ENCODE peak calls at places on chromosomes 3 and 15, in four cellular contexts. One of them, this sample, is unnamed. For H3K9me3, the result is how much of the 10 kb centered on the place peaks cover.

GRCh38 chr15:50256188-50257041 is 9.1 kb downstream of the HDC start:
- DNase-seq in fibroblast of lung: peak
- DNase-seq in lung: peak
- DNase-seq in AG04450: peak
- DNase-seq in this sample: peak

GRCh38 chr15:90598053-90598577 is 68.4 kb downstream of the CRTC3 start:
- DNase-seq in AG04450: no peak
- DNase-seq in fibroblast of lung: no peak
- DNase-seq in lung: peak
- DNase-seq in this sample: no peak

GRCh38 chr15:64455951-64456350 is 4.4 kb upstream of the ZNF609 start:
- DNase-seq in fibroblast of lung: no peak
- DNase-seq in lung: peak
- DNase-seq in AG04450: no peak
- DNase-seq in this sample: no peak

GRCh38 chr3:138435840-138436239 is 1.4 kb downstream of the ESYT3 start:
- DNase-seq in lung: no peak
- DNase-seq in AG04450: no peak
- DNase-seq in fibroblast of lung: no peak
- DNase-seq in this sample: no peak

GRCh38 chr15:93948728-93949127 is 282.6 kb upstream of the MCTP2 start:
- DNase-seq in AG04450: no peak
- DNase-seq in lung: no peak
- DNase-seq in fibroblast of lung: no peak
- DNase-seq in this sample: no peak

GRCh38 chr3:15979490-15979889 is 181.7 kb upstream of the ANKRD28 start:
- DNase-seq in fibroblast of lung: peak
- DNase-seq in lung: no peak
- DNase-seq in AG04450: no peak
- DNase-seq in this sample: no peak

GRCh38 chr3:158918451-158918850 is 116.6 kb downstream of the MFSD1 start:
- DNase-seq in AG04450: no peak
- DNase-seq in lung: no peak
- DNase-seq in fibroblast of lung: peak
- DNase-seq in this sample: no peak

GRCh38 chr15:68409736-68410370 is 22.1 kb downstream of the ITGA11 start:
- DNase-seq in fibroblast of lung: no peak
- DNase-seq in AG04450: no peak
- DNase-seq in lung: no peak
- DNase-seq in this sample: no peak

GRCh38 chr15:77584201-77584600 is 48.5 kb downstream of the LINGO1 start:
- DNase-seq in AG04450: no peak
- DNase-seq in fibroblast of lung: no peak
- DNase-seq in lung: no peak
- DNase-seq in this sample: no peak

GRCh38 chr3:65963787-65964707 is 74.7 kb downstream of the MAGI1 start:
- DNase-seq in fibroblast of lung: peak
- DNase-seq in lung: no peak
- DNase-seq in AG04450: peak
- DNase-seq in this sample: no peak

GRCh38 chr15:89197503-89197971 is 23.8 kb downstream of the RLBP1 start:
- DNase-seq in lung: peak
- DNase-seq in AG04450: no peak
- DNase-seq in fibroblast of lung: no peak
- DNase-seq in this sample: no peak

GRCh38 chr15:71826196-71826595 is 15.8 kb downstream of the NR2E3 start:
- DNase-seq in lung: no peak
- DNase-seq in fibroblast of lung: no peak
- DNase-seq in AG04450: no peak
- DNase-seq in this sample: no peak
- H3K9me3 ChIP-seq in lung: under half
- H3K9me3 ChIP-seq in fibroblast of lung: under half
- H3K9me3 ChIP-seq in AG04450: under half
- H3K9me3 ChIP-seq in this sample: under half

GRCh38 chr15:38930851-38931572 is 366.4 kb upstream of the RASGRP1 start:
- DNase-seq in fibroblast of lung: peak
- DNase-seq in lung: no peak
- DNase-seq in AG04450: peak
- DNase-seq in this sample: no peak
- H3K4me3 ChIP-seq in fibroblast of lung: no peak
- H3K4me3 ChIP-seq in lung: no peak
- H3K4me3 ChIP-seq in AG04450: no peak
- H3K4me3 ChIP-seq in this sample: no peak

DNA sequence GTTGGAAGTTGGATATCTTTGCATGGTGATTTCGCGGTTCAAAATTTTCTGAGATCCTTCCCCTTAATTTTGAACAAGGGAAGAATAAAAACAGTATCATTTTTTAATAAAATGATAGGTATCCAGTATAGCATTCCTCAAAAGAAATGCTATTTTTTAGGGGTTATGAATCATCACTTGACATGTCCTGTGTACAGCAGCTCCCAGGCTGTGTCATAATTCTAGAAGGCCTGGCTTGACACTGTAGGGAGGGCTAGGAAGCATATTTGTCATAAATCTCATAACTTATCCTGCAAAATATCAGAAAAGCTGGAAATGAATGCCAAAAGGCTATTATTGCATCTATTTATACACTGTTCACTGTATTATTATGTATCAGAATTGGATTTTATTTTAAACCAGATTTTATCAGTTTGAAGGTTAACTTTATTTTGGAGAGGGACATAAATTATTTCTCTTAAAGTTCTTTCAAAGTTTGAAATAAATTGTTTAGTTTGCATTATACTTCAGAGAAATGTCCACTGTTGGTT is 539.1 kb upstream of the ROBO2 start:
- DNase-seq in fibroblast of lung: peak
- DNase-seq in AG04450: no peak
- DNase-seq in lung: no peak
- DNase-seq in this sample: no peak
- H3K9me3 ChIP-seq in fibroblast of lung: under half
- H3K9me3 ChIP-seq in AG04450: under half
- H3K9me3 ChIP-seq in lung: under half
- H3K9me3 ChIP-seq in this sample: under half

GRCh38 chr3:69444980-69445379 is 59.1 kb upstream of the FRMD4B start:
- DNase-seq in fibroblast of lung: no peak
- DNase-seq in lung: no peak
- DNase-seq in AG04450: no peak
- DNase-seq in this sample: no peak
- H3K4me3 ChIP-seq in fibroblast of lung: peak
- H3K4me3 ChIP-seq in lung: no peak
- H3K4me3 ChIP-seq in AG04450: peak
- H3K4me3 ChIP-seq in this sample: no peak

DNA sequence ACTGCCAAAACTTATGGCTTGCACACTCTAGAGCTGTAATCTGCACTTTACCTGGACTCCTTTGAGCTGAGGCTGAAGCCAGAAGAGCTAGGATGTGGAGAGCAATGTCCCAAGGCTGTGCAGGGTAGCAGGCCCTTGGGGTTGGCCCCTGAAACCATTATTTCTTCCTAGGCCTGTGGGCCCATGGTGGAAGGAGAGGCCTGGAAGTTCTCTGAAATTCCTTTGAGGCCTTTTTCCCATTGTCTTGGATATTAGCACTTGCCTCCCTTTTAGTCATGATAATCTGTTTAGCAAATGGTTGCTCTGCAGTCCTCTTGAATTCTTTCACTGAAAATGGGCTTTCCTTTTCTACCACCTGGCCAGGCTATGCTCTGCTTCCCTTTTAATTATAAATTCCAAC is 102.0 kb upstream of the SGO1 start:
- DNase-seq in lung: no peak
- DNase-seq in AG04450: no peak
- DNase-seq in fibroblast of lung: no peak
- DNase-seq in this sample: no peak
- H3K9me3 ChIP-seq in lung: under half
- H3K9me3 ChIP-seq in AG04450: under half
- H3K9me3 ChIP-seq in fibroblast of lung: under half
- H3K9me3 ChIP-seq in this sample: under half

GRCh38 chr3:46845397-46845859 is 17.8 kb downstream of the MYL3 start:
- DNase-seq in lung: peak
- DNase-seq in fibroblast of lung: peak
- DNase-seq in AG04450: peak
- DNase-seq in this sample: peak
- H3K4me3 ChIP-seq in lung: no peak
- H3K4me3 ChIP-seq in fibroblast of lung: peak
- H3K4me3 ChIP-seq in AG04450: peak
- H3K4me3 ChIP-seq in this sample: peak